ENCODE peak calls at places on chromosomes 4 and X, in seven cellular contexts. E is A673, K is ovary, N is astrocyte of the spinal cord, Z is colonic mucosa, J is BE2C, A is neural progenitor cell. Y is an unnamed sample.

GRCh38 chr4:8374851-8375649 is 65.5 kb downstream of the ACOX3 start:
- DNase-seq in Z (no peak), J (no peak), E (no peak), N (no peak), K (no peak), A (no peak), Y (no peak)

GRCh38 chrX:151081016-151081415 is 95.4 kb upstream of the GPR50 start:
- DNase-seq in K (no peak), J (no peak), A (no peak), Z (no peak), N (no peak), E (no peak), Y (no peak)

GRCh38 chr4:86838141-86838540 is 11.0 kb downstream of the SLC10A6 start:
- DNase-seq in A (no peak), J (no peak), K (no peak), N (no peak), Z (no peak), E (no peak), Y (no peak)

GRCh38 chrX:110786486-110786885 is 9.1 kb downstream of the CHRDL1 start:
- DNase-seq in A (no peak), Z (no peak), J (no peak), K (no peak), N (peak), E (no peak), Y (peak)

GRCh38 chrX:134622813-134623185 is 35.5 kb downstream of the PLAC1 start:
- DNase-seq in A (no peak), E (no peak), Z (no peak), J (no peak), N (peak), K (no peak), Y (no peak)

GRCh38 chr4:2297606-2298517 is 36.0 kb upstream of the MXD4 start:
- DNase-seq in A (no peak), K (no peak), N (no peak), E (no peak), Z (no peak), J (no peak), Y (no peak)

GRCh38 chr4:77415689-77416088 is 189.9 kb upstream of the CXCL13 start:
- DNase-seq in J (no peak), E (no peak), Z (no peak), K (no peak), N (no peak), A (no peak), Y (no peak)

GRCh38 chr4:52945499-52945898 is 83.4 kb downstream of the RASL11B start:
- DNase-seq in E (no peak), K (no peak), J (no peak), N (no peak), Z (no peak), A (no peak), Y (no peak)

GRCh38 chr4:176002007-176002623 is 63.5 kb upstream of the WDR17 start:
- DNase-seq in K (no peak), N (no peak), A (peak), Z (peak), E (peak), J (peak), Y (no peak)

GRCh38 chr4:80255374-80256095 is 10.9 kb upstream of the FGF5 start:
- DNase-seq in Z (no peak), E (no peak), K (no peak), A (no peak), J (no peak), N (peak), Y (peak)

GRCh38 chr4:165700855-165701254 is 172.2 kb upstream of the TLL1 start:
- DNase-seq in K (no peak), A (no peak), Z (no peak), E (no peak), J (no peak), N (no peak), Y (no peak)

GRCh38 chr4:9970399-9971011 is 50.8 kb downstream of the SLC2A9 start:
- DNase-seq in Z (no peak), K (no peak), E (no peak), A (no peak), N (no peak), J (no peak), Y (no peak)

GRCh38 chr4:53189011-53189410 is 176.8 kb downstream of the SCFD2 start:
- DNase-seq in A (no peak), N (peak), E (no peak), Z (no peak), K (no peak), J (no peak), Y (peak)

GRCh38 chr4:152643153-152644035 is 36.4 kb downstream of the TMEM154 start:
- DNase-seq in N (no peak), J (no peak), K (no peak), A (no peak), Z (peak), E (no peak), Y (no peak)

GRCh38 chrX:8036914-8037313 is 109.7 kb upstream of the PNPLA4 start:
- DNase-seq in Z (no peak), K (no peak), E (no peak), J (no peak), A (no peak), N (no peak), Y (no peak)

GRCh38 chr4:186932196-186932595 is 208.5 kb upstream of the FAT1 start:
- DNase-seq in E (no peak), A (peak), J (no peak), Z (no peak), K (no peak), N (peak), Y (peak)

GRCh38 chr4:76305971-76306881 is at the start of gene STBD1:
- DNase-seq in A (peak), N (peak), J (peak), Z (peak), E (peak), K (peak), Y (peak)

GRCh38 chrX:46837543-46838481 is 969 bp downstream of the RP2 start:
- DNase-seq in J (no peak), E (no peak), N (peak), K (no peak), A (no peak), Z (no peak), Y (peak)

GRCh38 chrX:140572724-140573123 is 67.9 kb upstream of the SOX3 start:
- DNase-seq in E (peak), N (peak), K (no peak), Z (peak), A (peak), J (peak), Y (peak)

GRCh38 chr4:173121044-173121685 is 47.4 kb upstream of the GALNT7 start:
- DNase-seq in Z (peak), A (peak), J (no peak), N (peak), E (no peak), K (no peak), Y (no peak)

GRCh38 chr4:675980-676870 is 1.9 kb downstream of the MYL5 start:
- DNase-seq in K (no peak), A (no peak), J (no peak), N (no peak), E (no peak), Z (no peak), Y (no peak)

GRCh38 chr4:85151349-85151748 is 184.9 kb upstream of the WDFY3 start:
- DNase-seq in A (no peak), N (no peak), K (no peak), E (no peak), Z (no peak), J (no peak), Y (no peak)

GRCh38 chrX:39736219-39737211 is 361.2 kb downstream of the BCOR start:
- DNase-seq in N (peak), J (peak), Z (no peak), E (no peak), K (peak), A (no peak), Y (peak)

GRCh38 chrX:70043685-70044084 is 6.1 kb downstream of the AWAT2 start:
- DNase-seq in N (no peak), E (no peak), Z (no peak), J (no peak), K (no peak), A (no peak), Y (no peak)

GRCh38 chrX:119266364-119266995 is 30.4 kb downstream of the PGRMC1 start:
- DNase-seq in E (peak), K (peak), J (peak), Z (peak), N (peak), A (peak), Y (peak)

GRCh38 chrX:68396953-68397352 is 36.3 kb downstream of the OPHN1 start:
- DNase-seq in N (no peak), A (no peak), E (peak), K (no peak), J (peak), Z (no peak), Y (no peak)

GRCh38 chrX:30280428-30280827 is 28.8 kb downstream of the NR0B1 start:
- DNase-seq in J (no peak), N (no peak), E (no peak), Z (no peak), K (no peak), A (no peak), Y (no peak)

GRCh38 chrX:103276581-103277002 is at the start of gene TCEAL5:
- DNase-seq in E (no peak), Z (no peak), N (no peak), J (no peak), K (peak), A (no peak), Y (no peak)

GRCh38 chr4:148007303-148007702 is 275.4 kb downstream of the ARHGAP10 start:
- DNase-seq in Z (no peak), N (peak), A (no peak), E (peak), K (peak), J (no peak), Y (peak)

GRCh38 chr4:20444599-20445337 is 193.1 kb downstream of the SLIT2 start:
- DNase-seq in A (no peak), N (no peak), E (no peak), Z (no peak), K (no peak), J (peak), Y (no peak)

GRCh38 chr4:177405508-177405907 is 36.7 kb downstream of the AGA start:
- DNase-seq in Z (no peak), N (no peak), J (no peak), K (no peak), A (no peak), E (peak), Y (no peak)

GRCh38 chrX:46447384-46447783 is 97.8 kb downstream of the ZNF674 start:
- DNase-seq in E (peak), J (no peak), A (no peak), Z (no peak), K (no peak), N (peak), Y (peak)

GRCh38 chr4:139951051-139951450 is 202.9 kb downstream of the MAML3 start:
- DNase-seq in J (no peak), E (no peak), Z (no peak), N (peak), K (no peak), A (no peak), Y (peak)

GRCh38 chr4:48342559-48342878 is 1.2 kb downstream of the SLAIN2 start:
- DNase-seq in Z (no peak), N (no peak), A (no peak), K (no peak), E (no peak), J (no peak), Y (no peak)

GRCh38 chr4:48343531-48343930 is 2.2 kb downstream of the SLAIN2 start:
- DNase-seq in K (no peak), Z (no peak), A (no peak), E (no peak), J (no peak), N (no peak), Y (peak)

GRCh38 chr4:48343035-48343434 is 1.7 kb downstream of the SLAIN2 start:
- DNase-seq in J (no peak), N (no peak), Z (no peak), A (peak), K (no peak), E (no peak), Y (no peak)

GRCh38 chr4:48340905-48341775 is at the start of gene SLAIN2:
- DNase-seq in J (peak), E (peak), N (peak), A (peak), K (peak), Z (peak), Y (peak)

GRCh38 chr4:48341776-48342558 is 638 bp downstream of the SLAIN2 start:
- DNase-seq in Z (peak), E (peak), A (peak), K (peak), J (peak), N (peak), Y (no peak)
- TF ChIP-seq CTCF in Z (no peak), E (no peak), A (no peak), K (no peak), J (no peak), N (no peak), Y (no peak)

DNA sequence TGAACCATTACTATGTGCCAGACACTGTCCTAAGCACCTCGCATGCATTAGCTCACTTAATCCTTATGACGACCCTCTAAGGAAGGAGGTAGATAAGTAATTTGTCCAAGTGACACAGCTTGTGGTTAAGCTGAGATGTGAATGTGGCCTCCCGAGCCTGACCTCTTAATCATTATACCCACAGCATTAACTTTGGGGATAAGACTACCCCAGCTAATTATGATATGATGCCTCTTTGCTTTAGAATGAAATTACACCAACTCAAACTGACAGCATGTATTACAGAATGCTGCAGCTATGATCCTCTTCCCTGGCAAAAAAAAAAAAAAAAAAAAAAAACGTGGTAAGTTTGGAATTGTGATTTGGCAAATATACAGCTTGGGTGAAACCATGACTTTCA is 53.5 kb downstream of the APBB2 start:
- DNase-seq in Z (no peak), A (no peak), J (no peak), N (no peak), K (no peak), E (no peak), Y (peak)
- TF ChIP-seq CTCF in Z (no peak), A (no peak), J (no peak), N (no peak), K (no peak), E (no peak), Y (no peak)

DNA sequence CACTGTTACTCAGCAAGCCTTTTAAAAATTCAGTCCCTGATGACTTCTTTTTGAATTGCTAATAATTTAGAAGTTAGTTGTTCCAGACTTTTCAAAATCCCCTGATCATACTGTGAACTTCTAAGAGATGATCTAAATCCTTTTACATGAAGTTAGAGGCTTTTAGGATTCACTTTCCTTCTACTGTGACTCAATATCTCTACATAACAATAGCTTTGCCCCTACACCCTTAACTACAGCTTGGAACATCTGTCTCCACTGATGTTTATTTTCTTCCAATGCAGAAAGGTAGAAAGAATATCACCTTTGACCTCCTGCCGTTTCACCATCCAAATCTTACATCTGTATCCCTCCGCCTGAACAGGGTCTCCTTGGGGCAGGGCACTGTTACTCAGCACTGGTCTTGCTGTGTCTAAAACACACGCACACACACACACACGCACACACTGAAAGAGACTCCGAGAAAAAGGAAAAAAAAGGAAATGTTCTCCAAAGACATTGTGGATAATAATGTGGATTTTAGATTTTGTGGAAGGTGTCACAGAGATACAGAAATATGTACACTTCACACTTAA is 111.6 kb upstream of the GPRIN3 start:
- DNase-seq in Z (no peak), J (no peak), E (no peak), N (no peak), K (no peak), A (no peak), Y (no peak)
- TF ChIP-seq CTCF in Z (no peak), J (no peak), E (no peak), N (no peak), K (no peak), A (no peak), Y (no peak)

DNA sequence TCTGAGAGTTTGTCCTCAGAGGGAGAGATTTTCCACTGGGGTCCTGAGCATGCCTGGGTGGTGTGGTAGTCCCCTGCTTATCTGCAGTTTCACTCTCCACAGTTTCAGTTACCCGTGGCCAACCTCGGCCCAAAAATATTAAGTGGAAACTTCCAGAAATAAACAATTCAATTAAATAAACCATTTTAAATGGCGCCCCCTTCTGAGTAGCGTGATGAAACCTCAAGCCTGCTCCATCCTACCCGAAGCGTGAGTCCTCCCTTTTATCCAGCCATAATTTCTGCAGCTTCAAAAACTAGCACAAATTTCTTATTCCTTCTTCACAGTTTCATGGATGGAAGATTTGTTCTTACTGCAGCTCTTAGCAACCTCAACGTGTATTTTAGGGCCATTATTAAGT is 26.7 kb downstream of the PNMA6E start:
- DNase-seq in E (no peak), N (no peak), Z (no peak), J (no peak), A (no peak), K (no peak), Y (no peak)
- TF ChIP-seq CTCF in E (peak), N (no peak), Z (no peak), J (no peak), A (peak), K (no peak), Y (no peak)

GRCh38 chr4:106809083-106809482 is 227.0 kb downstream of the DKK2 start:
- DNase-seq in K (no peak), N (peak), E (peak), Z (no peak), J (no peak), A (peak), Y (peak)
- TF ChIP-seq CTCF in K (no peak), N (peak), E (peak), Z (no peak), J (peak), A (peak), Y (peak)

DNA sequence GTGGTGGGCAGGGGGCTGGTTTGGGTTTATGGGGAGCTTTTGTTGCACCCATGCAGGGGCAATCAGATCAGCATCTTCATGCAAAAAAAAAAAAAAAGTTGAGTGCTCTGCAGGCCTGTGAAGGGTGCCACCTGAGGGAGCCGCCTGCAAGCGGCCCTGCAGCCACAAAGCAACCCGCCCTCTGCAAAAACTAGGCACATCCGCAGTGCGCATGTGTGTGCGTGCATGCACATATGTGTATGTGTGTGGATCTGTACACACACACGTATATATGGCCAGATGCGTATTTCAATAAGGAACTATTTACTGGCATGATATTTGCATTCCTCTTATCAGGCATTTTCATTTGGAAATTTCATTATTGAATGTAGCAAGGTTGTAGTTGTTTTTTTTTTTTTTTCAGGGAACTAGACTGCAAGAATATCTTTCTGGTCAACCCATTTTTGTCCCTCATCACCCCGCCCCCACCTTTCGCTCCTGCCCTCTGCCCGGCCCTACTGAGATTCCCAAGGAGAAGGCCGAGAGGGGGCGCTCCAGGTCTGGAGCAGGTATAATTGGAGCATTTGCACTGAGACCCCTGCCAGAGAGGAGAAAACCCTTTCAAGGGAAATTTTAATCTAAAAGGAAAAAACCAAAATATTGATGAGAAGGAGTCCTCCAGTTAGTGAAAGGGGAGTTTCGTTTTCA is 18.1 kb downstream of the CCNQ start:
- DNase-seq in K (no peak), Z (no peak), E (peak), N (no peak), J (no peak), A (peak), Y (no peak)
- TF ChIP-seq CTCF in K (no peak), Z (no peak), E (peak), N (peak), J (peak), A (peak), Y (peak)

GRCh38 chr4:66164869-66165268 is 494.6 kb upstream of the EPHA5 start:
- DNase-seq in J (no peak), A (no peak), Z (no peak), E (no peak), N (no peak), K (no peak), Y (no peak)

GRCh38 chr4:66169341-66169740 is 499.1 kb upstream of the EPHA5 start:
- DNase-seq in E (peak), N (peak), K (no peak), Z (no peak), A (peak), J (peak), Y (peak)
- TF ChIP-seq CTCF in E (peak), N (peak), K (no peak), Z (no peak), A (peak), J (peak), Y (peak)

DNA sequence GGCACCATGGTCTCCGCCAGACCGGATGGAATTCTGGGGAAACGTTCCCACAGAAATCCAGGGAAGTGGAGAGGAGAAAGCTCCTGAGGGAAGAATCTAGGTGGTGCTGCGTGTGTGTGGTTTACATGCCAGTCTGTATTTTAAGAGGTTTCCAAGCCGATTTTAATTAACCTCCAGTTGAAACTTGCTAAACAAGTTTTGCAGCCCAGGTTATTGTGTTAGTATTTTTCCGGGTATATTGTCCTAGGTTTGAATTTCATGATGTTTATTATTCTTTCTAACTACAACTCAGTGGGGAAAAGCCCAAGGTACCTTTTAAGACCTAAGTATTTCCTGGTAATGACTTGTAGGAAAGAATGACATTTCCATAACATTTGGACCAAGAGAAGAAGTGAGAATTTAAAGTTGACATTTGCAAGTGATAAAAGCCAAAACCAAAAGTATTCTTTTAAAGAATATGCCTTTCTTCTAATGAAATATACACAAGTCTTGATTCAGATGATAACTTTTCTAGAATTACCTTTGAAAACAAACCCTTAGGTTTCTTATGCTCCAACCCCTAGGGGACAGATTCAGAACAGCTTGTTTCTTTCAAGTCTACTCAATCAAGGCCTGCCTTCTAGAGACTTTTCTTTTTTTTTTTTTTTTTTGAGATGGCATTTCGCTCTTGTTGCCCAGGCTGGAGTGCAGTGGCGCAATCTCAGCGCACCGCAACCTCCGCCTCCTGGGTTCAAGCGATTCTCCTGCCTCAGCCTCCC is 14.6 kb downstream of the SAT1 start:
- DNase-seq in N (no peak), K (no peak), A (no peak), E (no peak), J (no peak), Z (peak), Y (no peak)
- TF ChIP-seq CTCF in N (no peak), K (no peak), A (no peak), E (no peak), J (no peak), Z (no peak), Y (no peak)